ENCODE peak calls at places on chromosomes 3 and 15, in four cellular contexts. W, R, F and O are unnamed samples.

GRCh38 chr15:60620707-60621106 is 141.8 kb upstream of the ICE2 start:
- DNase-seq in R (no peak), F (no peak), W (no peak), O (no peak)

GRCh38 chr3:95280711-95281352 is 1218.0 kb downstream of the NSUN3 start:
- DNase-seq in W (no peak), F (no peak), R (no peak), O (no peak)

GRCh38 chr15:101207867-101208288 is 44.0 kb downstream of the CHSY1 start:
- DNase-seq in W (no peak), F (no peak), R (no peak), O (peak; percentile 45)

GRCh38 chr3:8663177-8664061 is 18.8 kb upstream of the SSUH2 start:
- DNase-seq in R (peak; percentile 87), W (peak; percentile 65), F (no peak), O (peak; percentile 89)

GRCh38 chr3:140510303-140510861 is 167.5 kb upstream of the TRIM42 start:
- DNase-seq in W (no peak), F (no peak), R (no peak), O (no peak)

GRCh38 chr3:185851959-185852358 is 27.1 kb upstream of the IGF2BP2 start:
- DNase-seq in W (no peak), F (no peak), R (no peak), O (no peak)

GRCh38 chr3:169232863-169233262 is 430.6 kb downstream of the MECOM start:
- DNase-seq in F (no peak), W (no peak), R (no peak), O (no peak)

GRCh38 chr3:27385504-27385903 is 16.3 kb upstream of the NEK10 start:
- DNase-seq in R (no peak), F (no peak), W (no peak), O (no peak)

GRCh38 chr15:69648775-69649735 is 196.4 kb downstream of the RPLP1 start:
- DNase-seq in W (peak; percentile 71), F (no peak), R (no peak), O (peak; percentile 68)

GRCh38 chr3:79354179-79354688 is 413.6 kb downstream of the ROBO1 start:
- DNase-seq in W (no peak), F (no peak), R (no peak), O (no peak)

GRCh38 chr3:58167431-58168351 is 43.1 kb downstream of the DNASE1L3 start:
- DNase-seq in R (peak; percentile 77), F (peak; percentile 31), W (no peak), O (peak; percentile 49)

GRCh38 chr3:50600841-50601591 is 10.6 kb downstream of the CISH start:
- DNase-seq in W (peak; percentile 97), F (peak; percentile 65), R (peak; percentile 91), O (peak; percentile 35)